ENCODE peak calls at places on chromosome 3, in five cellular contexts. P, N, H, X and T are unnamed samples. For H3K4me1, the result is how much of the 10 kb centered on the place peaks cover.

GRCh38 chr3:99755831-99756230 is 61.8 kb upstream of the CMSS1 start:
- DNase-seq in P (no peak), N (no peak), H (no peak), X (no peak), T (no peak)

GRCh38 chr3:98699132-98699531 is 64.0 kb upstream of the ST3GAL6 start:
- DNase-seq in P (no peak), N (no peak), H (no peak), X (no peak), T (no peak)

GRCh38 chr3:128287161-128287560 is 133.9 kb downstream of the EEFSEC start:
- DNase-seq in P (no peak), N (no peak), H (no peak), X (no peak), T (no peak)

GRCh38 chr3:170259853-170260386 is 37.7 kb downstream of the PRKCI start:
- DNase-seq in P (no peak), N (no peak), H (no peak), X (no peak), T (no peak)

GRCh38 chr3:153221748-153222162 is 59.7 kb downstream of the RAP2B start:
- DNase-seq in P (peak), N (peak), H (peak), X (peak), T (peak)

GRCh38 chr3:179713643-179714090 is 60.8 kb downstream of the USP13 start:
- DNase-seq in P (no peak), N (no peak), H (no peak), X (no peak), T (no peak)

GRCh38 chr3:17551333-17551732 is 191.1 kb downstream of the TBC1D5 start:
- DNase-seq in P (no peak), N (no peak), H (no peak), X (no peak), T (no peak)

GRCh38 chr3:62755285-62755684 is 119.9 kb downstream of the CADPS start:
- DNase-seq in P (no peak), N (no peak), H (no peak), X (no peak), T (no peak)

GRCh38 chr3:186182850-186183249 is 74.0 kb upstream of the ETV5 start:
- DNase-seq in P (no peak), N (no peak), H (no peak), X (no peak), T (no peak)

GRCh38 chr3:177824841-177825240 is 627.6 kb upstream of the TBL1XR1 start:
- DNase-seq in P (no peak), N (no peak), H (no peak), X (no peak), T (no peak)

GRCh38 chr3:177826253-177826652 is 629.0 kb upstream of the TBL1XR1 start:
- DNase-seq in P (no peak), N (no peak), H (no peak), X (no peak), T (no peak)

GRCh38 chr3:177823701-177824189 is 626.5 kb upstream of the TBL1XR1 start:
- DNase-seq in P (no peak), N (no peak), H (no peak), X (no peak), T (no peak)

GRCh38 chr3:177822826-177823225 is 625.5 kb upstream of the TBL1XR1 start:
- DNase-seq in P (no peak), N (no peak), H (no peak), X (no peak), T (no peak)

DNA sequence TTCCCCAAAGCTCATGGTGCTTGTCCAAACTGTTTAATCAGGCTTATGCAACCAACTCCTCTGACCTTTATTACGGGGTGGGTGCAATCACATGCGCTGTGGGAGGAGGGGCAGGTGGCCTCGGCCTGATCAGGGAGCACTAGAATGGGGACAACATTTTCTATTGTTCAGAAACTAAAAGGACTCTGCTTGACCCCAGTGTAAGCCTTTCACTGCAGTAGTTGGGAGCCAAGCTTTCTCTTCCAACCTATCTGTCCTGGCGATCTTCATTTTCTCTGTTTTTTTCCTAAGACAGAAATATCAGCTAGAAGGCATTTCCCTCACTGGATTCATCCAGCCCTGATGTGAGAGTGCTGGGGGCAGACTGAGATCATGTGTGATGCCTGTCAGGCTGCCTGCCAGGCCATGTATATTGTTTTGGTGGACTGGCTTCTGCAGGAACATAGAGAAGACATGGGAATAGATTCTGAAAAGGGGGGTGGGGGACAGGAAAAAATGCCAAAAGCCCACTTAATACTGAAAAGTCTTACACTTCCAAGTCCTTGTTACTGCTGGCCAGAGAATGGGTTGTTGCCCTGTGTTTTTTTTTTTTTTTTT is 627.0 kb upstream of the TBL1XR1 start:
- DNase-seq in P (peak), N (peak), H (peak), X (no peak), T (peak)
- H3K4me1 ChIP-seq in P (under half), N (under half), H (under half), X (under half), T (under half)

GRCh38 chr3:32596926-32597369 is 26.3 kb upstream of the DYNC1LI1 start:
- DNase-seq in P (no peak), N (peak), H (no peak), X (no peak), T (no peak)

GRCh38 chr3:32592696-32593353 is 22.2 kb upstream of the DYNC1LI1 start:
- DNase-seq in P (no peak), N (no peak), H (no peak), X (no peak), T (no peak)

GRCh38 chr3:32593903-32594525 is 23.4 kb upstream of the DYNC1LI1 start:
- DNase-seq in P (no peak), N (no peak), H (no peak), X (no peak), T (no peak)

GRCh38 chr3:32595318-32595717 is 24.7 kb upstream of the DYNC1LI1 start:
- DNase-seq in P (no peak), N (no peak), H (no peak), X (no peak), T (no peak)

GRCh38 chr3:32591960-32592462 is 21.4 kb upstream of the DYNC1LI1 start:
- DNase-seq in P (no peak), N (no peak), H (no peak), X (no peak), T (no peak)
- H3K4me3 ChIP-seq in P (no peak), N (no peak), H (no peak), X (no peak), T (no peak)

GRCh38 chr3:12150112-12150511 is 8.6 kb downstream of the TIMP4 start:
- DNase-seq in P (no peak), N (no peak), H (no peak), X (no peak), T (no peak)
- H3K27ac ChIP-seq in P (no peak), N (no peak), H (no peak), X (no peak), T (no peak)

GRCh38 chr3:149581248-149581647 is 76.6 kb downstream of the WWTR1 start:
- DNase-seq in P (no peak), N (no peak), H (no peak), X (no peak), T (no peak)
- H3K4me1 ChIP-seq in P (half or more), N (under half), H (under half), X (under half), T (under half)

DNA sequence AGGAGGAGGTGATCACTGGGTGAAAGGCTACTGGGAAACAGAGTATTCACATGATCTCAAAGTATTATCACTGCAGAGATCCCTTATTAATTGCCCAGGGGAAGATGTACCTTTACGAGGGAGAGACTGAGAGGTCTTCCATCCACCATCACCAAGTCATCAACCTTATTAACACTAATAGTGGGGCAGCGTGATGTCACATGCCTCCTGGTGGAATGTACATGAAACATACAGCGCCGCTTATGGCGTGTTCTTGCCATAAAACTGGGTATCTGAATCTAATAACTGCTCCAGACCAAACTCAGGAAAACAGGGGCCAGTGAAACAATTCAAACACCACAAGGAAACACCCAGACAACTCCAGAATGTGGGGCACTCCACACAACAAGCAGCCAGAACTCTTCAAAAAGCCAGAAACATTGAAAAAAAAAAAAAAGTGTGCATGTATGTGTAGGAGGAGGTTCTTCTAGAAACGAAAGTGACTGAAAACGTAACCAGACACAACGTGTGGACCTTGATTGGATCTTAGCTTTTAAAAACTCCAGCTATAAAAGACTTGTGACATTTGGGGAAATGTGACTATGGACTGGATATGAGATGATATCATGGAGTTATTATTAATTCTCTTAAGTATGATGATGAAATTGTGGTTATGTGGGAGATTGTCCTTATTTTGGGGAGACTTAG is 4.6 kb downstream of the STIMATE start:
- DNase-seq in P (no peak), N (no peak), H (peak), X (peak), T (no peak)
- H3K4me3 ChIP-seq in P (no peak), N (no peak), H (peak), X (peak), T (no peak)